ENCODE peak calls at places on chromosomes 12 and 14, in six cellular contexts. W is IMR-90, L is H1, M is mesenchymal stem cell, J is H9, T is trophoblast cell. V is an unnamed sample. For H3K79me1, the result is how much of the 10 kb centered on the place peaks cover.

GRCh38 chr12:123099556-123100192 is 51.2 kb downstream of the PITPNM2 start:
- DNase-seq in W (no peak), L (no peak), M (no peak), J (no peak), T (no peak), V (no peak)

GRCh38 chr14:62071029-62071428 is 308.8 kb downstream of the SNAPC1 start:
- DNase-seq in W (peak), L (no peak), M (peak), J (no peak), T (no peak), V (no peak)

GRCh38 chr12:104095289-104095688 is 31.0 kb downstream of the HCFC2 start:
- DNase-seq in W (peak), L (no peak), M (no peak), J (no peak), T (no peak), V (no peak)

GRCh38 chr14:20516921-20517320 is 11.6 kb downstream of the RNASE10 start:
- DNase-seq in W (peak), L (no peak), M (no peak), J (no peak), T (no peak), V (no peak)

GRCh38 chr14:80356413-80356812 is 145.1 kb upstream of the DIO2 start:
- DNase-seq in W (peak), L (no peak), M (peak), J (no peak), T (no peak), V (no peak)

GRCh38 chr14:95885866-95886265 is 9.2 kb downstream of the TUNAR start:
- DNase-seq in W (no peak), L (no peak), M (no peak), J (no peak), T (no peak), V (no peak)

GRCh38 chr14:23984891-23985607 is 3.7 kb upstream of the DHRS4L2 start:
- DNase-seq in W (peak), L (no peak), M (peak), J (no peak), T (peak), V (no peak)

GRCh38 chr12:6899837-6900519 is 4.6 kb upstream of the LRRC23 start:
- DNase-seq in W (peak), L (no peak), M (peak), J (peak), T (no peak), V (no peak)

GRCh38 chr12:75259170-75259569 is 49.5 kb upstream of the KCNC2 start:
- DNase-seq in W (no peak), L (no peak), M (no peak), J (no peak), T (no peak), V (no peak)

GRCh38 chr12:95191060-95191696 is 26.1 kb downstream of the FGD6 start:
- DNase-seq in W (no peak), L (no peak), M (no peak), J (no peak), T (no peak), V (no peak)

GRCh38 chr12:67096533-67097318 is 172.4 kb upstream of the CAND1 start:
- DNase-seq in W (no peak), L (no peak), M (peak), J (no peak), T (peak), V (no peak)

GRCh38 chr12:116169071-116169470 is 108.4 kb downstream of the MED13L start:
- DNase-seq in W (no peak), L (no peak), M (no peak), J (no peak), T (no peak), V (no peak)

GRCh38 chr12:48988030-48988649 is 10.0 kb downstream of the WNT1 start:
- DNase-seq in W (peak), L (peak), M (peak), J (peak), T (peak), V (peak)

GRCh38 chr14:60514378-60515243 is 5.7 kb downstream of the SIX6 start:
- DNase-seq in W (no peak), L (peak), M (peak), J (peak), T (no peak), V (peak)

GRCh38 chr12:64574837-64575236 is 35.5 kb upstream of the RASSF3 start:
- DNase-seq in W (no peak), L (no peak), M (no peak), J (no peak), T (no peak), V (no peak)

DNA sequence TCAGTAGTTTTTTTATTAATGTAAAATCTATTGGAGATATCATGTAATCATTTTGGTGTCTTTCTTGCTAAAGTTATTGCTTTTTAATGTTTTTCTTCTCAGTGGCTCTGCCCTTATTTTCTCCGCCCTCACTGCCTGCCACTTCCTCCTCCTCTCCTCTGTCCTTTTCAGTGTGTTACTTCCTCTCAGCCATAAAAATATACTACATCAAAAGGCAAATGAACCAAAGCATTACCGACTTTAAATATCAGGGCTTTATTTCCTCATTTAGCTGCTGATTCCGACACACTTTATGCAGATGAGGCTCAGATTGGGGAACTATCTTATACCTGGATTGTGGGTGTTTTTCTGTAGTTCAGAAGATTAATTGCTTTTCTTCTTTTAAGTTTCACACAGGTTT is 118.1 kb downstream of the CMAS start:
- DNase-seq in W (no peak), L (no peak), M (no peak), J (no peak), T (no peak), V (no peak)
- H3K14ac ChIP-seq in W (no peak), L (no peak), M (no peak), J (no peak), T (no peak), V (no peak)

DNA sequence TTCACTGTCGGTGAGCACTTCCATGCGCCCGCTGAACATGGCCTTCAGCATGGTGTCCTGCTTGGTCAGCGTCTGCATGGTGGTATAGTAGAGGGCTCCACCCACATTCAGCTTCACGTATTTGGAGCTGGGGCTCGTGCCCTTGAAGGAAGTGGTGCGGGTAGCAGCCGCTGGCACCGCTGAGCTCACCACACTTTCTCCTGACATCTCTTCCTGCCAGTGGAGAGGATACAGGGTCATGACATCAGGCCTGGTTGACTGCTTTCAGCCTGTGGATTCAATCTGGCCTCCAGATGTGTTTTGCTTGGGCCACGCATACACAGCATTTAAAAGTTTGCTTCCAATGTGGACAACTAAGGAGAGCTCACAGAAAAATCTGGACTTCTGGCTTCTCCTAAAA is 7.6 kb downstream of the KCTD10 start:
- DNase-seq in W (peak), L (no peak), M (no peak), J (no peak), T (no peak), V (no peak)
- H3K79me1 ChIP-seq in W (under half), L (under half), M (under half), J (under half), T (under half), V (under half)

GRCh38 chr12:5492562-5492961 is 60.7 kb downstream of the NTF3 start:
- DNase-seq in W (no peak), L (no peak), M (peak), J (no peak), T (no peak), V (no peak)

GRCh38 chr12:5497329-5498058 is 65.6 kb downstream of the NTF3 start:
- DNase-seq in W (peak), L (no peak), M (peak), J (no peak), T (no peak), V (no peak)

GRCh38 chr12:5489760-5490432 is 58.0 kb downstream of the NTF3 start:
- DNase-seq in W (no peak), L (no peak), M (no peak), J (no peak), T (no peak), V (no peak)

GRCh38 chr12:5494343-5494742 is 62.4 kb downstream of the NTF3 start:
- DNase-seq in W (no peak), L (no peak), M (no peak), J (no peak), T (no peak), V (no peak)

DNA sequence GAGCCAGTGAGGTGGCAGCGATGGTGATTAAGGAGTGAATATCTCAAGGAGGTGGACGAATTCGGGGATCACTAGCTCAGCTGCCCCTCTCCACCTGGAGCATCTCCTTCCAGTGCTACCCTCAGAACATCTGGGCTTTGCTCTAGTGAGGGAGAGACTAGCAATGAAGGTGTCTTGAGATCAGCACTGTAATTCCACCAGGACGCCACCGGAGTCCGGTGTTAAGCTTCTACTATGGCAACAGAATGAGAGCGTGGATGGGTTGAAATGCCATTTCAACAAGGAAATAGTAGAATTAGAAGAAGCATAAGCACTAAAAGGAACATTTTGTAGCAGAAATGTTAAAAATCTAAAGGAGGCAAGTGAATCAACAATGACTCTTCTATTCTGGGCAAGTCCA is 61.1 kb downstream of the NTF3 start:
- DNase-seq in W (no peak), L (no peak), M (no peak), J (no peak), T (no peak), V (no peak)
- H3K9ac ChIP-seq in W (no peak), L (no peak), M (no peak), J (no peak), T (no peak), V (no peak)

DNA sequence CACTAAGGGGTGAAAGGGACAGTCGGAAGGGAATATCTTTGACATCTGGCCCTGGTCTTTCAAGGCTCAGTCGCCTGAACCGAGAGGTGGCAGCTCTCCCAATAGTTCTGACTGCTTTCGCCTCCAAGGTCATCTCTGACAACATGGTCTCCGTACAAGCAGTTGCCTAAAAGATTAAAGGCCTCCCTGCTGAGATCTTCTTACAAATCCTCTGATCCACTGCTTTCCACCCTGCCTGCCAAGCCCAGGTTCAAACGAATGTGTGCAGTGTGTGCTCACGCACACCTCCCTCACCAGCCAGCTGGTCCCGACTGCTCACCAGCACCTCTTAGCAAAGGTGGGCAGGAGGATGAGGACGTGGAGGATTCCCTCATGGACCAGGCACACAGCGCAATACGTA is 10.4 kb downstream of the B4GALNT3 start:
- DNase-seq in W (no peak), L (no peak), M (no peak), J (peak), T (no peak), V (no peak)
- H3K14ac ChIP-seq in W (no peak), L (no peak), M (no peak), J (peak), T (no peak), V (peak)

GRCh38 chr12:124494751-124495129 is 72.7 kb downstream of the NCOR2 start:
- DNase-seq in W (no peak), L (no peak), M (no peak), J (no peak), T (no peak), V (no peak)
- H3K79me1 ChIP-seq in W (under half), L (under half), M (under half), J (under half), T (under half), V (under half)

GRCh38 chr14:101512396-101512695 is 48.9 kb upstream of the DIO3 start:
- DNase-seq in W (no peak), L (no peak), M (no peak), J (no peak), T (no peak), V (no peak)
- H3K9ac ChIP-seq in W (no peak), L (no peak), M (no peak), J (no peak), T (no peak), V (no peak)

GRCh38 chr12:30953946-30954766 is 27.6 kb downstream of the TSPAN11 start:
- DNase-seq in W (no peak), L (no peak), M (no peak), J (no peak), T (no peak), V (no peak)
- H3K14ac ChIP-seq in W (no peak), L (no peak), M (no peak), J (no peak), T (no peak), V (no peak)

DNA sequence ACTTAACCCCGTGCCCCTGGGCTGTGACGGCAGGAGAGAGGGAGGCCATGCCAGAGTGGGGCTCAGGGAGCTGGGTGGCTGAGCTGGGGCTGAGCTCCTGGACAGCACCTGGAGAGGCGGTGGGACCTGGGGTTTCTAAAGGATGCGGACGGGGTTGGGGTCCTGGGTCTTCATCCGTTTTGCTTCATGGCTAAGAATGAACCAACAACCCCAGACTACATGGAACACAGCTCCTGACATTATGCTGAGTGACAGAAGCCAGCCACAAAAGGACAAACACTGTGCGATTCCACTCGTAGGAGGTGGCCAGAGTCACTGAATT is 60.6 kb downstream of the NCOR2 start:
- DNase-seq in W (no peak), L (no peak), M (no peak), J (no peak), T (no peak), V (no peak)
- H3K79me1 ChIP-seq in W (under half), L (under half), M (under half), J (under half), T (under half), V (under half)